ENCODE peak calls at places on chromosomes 11 and 22, in six cellular contexts. C is activated T-cell treated with anti-CD3 and anti-CD28 coated beads for 1 hour, O is H54, J is lung, S is astrocyte of the spinal cord, R is PC-3. Z is an unnamed sample.

GRCh38 chr22:40552070-40552469 is 84.4 kb downstream of the MRTFA start:
- DNase-seq in C (no peak), O (no peak), J (no peak), S (no peak), R (no peak), Z (no peak)

GRCh38 chr11:131408011-131408640 is 37.7 kb downstream of the NTM start:
- DNase-seq in C (no peak), O (peak; percentile 8), J (peak; percentile 36), S (peak; percentile 11), R (peak; percentile 65), Z (no peak)

GRCh38 chr11:4041731-4042391 is 52.7 kb upstream of the RRM1 start:
- DNase-seq in C (no peak), O (no peak), J (no peak), S (peak; percentile 52), R (no peak), Z (no peak)

GRCh38 chr11:109939176-109939810 is 153.9 kb upstream of the ZC3H12C start:
- DNase-seq in C (no peak), O (peak; percentile 5), J (peak; percentile 40), S (peak; percentile 85), R (peak; percentile 94), Z (peak; percentile 86)

GRCh38 chr11:128499613-128500213 is 87.6 kb downstream of the ETS1 start:
- DNase-seq in C (no peak), O (no peak), J (no peak), S (no peak), R (no peak), Z (no peak)

GRCh38 chr11:59992420-59992819 is 24.6 kb upstream of the OOSP4B start:
- DNase-seq in C (no peak), O (no peak), J (no peak), S (no peak), R (no peak), Z (no peak)

GRCh38 chr11:44256673-44257291 is 53.2 kb downstream of the ALX4 start:
- DNase-seq in C (no peak), O (no peak), J (no peak), S (no peak), R (no peak), Z (no peak)

GRCh38 chr22:31206896-31207687 is 5.0 kb upstream of the LIMK2 start:
- DNase-seq in C (no peak), O (no peak), J (peak; percentile 89), S (no peak), R (peak; percentile 83), Z (peak; percentile 42)

GRCh38 chr22:24178502-24179440 is 2.5 kb upstream of the SUSD2 start:
- DNase-seq in C (no peak), O (no peak), J (no peak), S (no peak), R (no peak), Z (no peak)

GRCh38 chr11:117424781-117425180 is 97.1 kb downstream of the CEP164 start:
- DNase-seq in C (no peak), O (no peak), J (no peak), S (no peak), R (no peak), Z (no peak)

GRCh38 chr11:79922641-79923040 is 481.8 kb upstream of the TENM4 start:
- DNase-seq in C (no peak), O (no peak), J (no peak), S (no peak), R (no peak), Z (no peak)

Z was measured in MCF 10A.